ENCODE peak calls at places on chromosome 19, in ten cellular contexts. Z, Q, T, N, W, C, A, J, F and R are unnamed samples.

GRCh38 chr19:17522988-17523872 is 11.8 kb downstream of the PGLS start:
- DNase-seq in W (no peak), T (peak), J (peak), A (peak), Z (no peak), F (peak), Q (no peak), N (peak), C (no peak), R (peak)

GRCh38 chr19:4278010-4278409 is 1.1 kb upstream of the SHD start:
- DNase-seq in J (no peak), T (no peak), Q (no peak), W (no peak), N (no peak), C (no peak), F (no peak), A (no peak), Z (no peak), R (no peak)

GRCh38 chr19:20662421-20663105 is 1.2 kb upstream of the ZNF626 start:
- DNase-seq in C (no peak), J (no peak), Z (no peak), F (no peak), T (no peak), A (no peak), Q (peak), N (no peak), W (no peak), R (no peak)

GRCh38 chr19:27734496-27735220 is 1478.3 kb downstream of the UQCRFS1 start:
- DNase-seq in T (no peak), J (no peak), W (no peak), A (no peak), Q (no peak), N (no peak), C (no peak), F (no peak), Z (no peak), R (no peak)

GRCh38 chr19:53394522-53394973 is 401 bp upstream of the ZNF765 start:
- DNase-seq in Z (no peak), J (peak), N (peak), A (peak), Q (peak), T (peak), W (no peak), C (peak), F (peak), R (peak)

GRCh38 chr19:21482863-21483276 is 22.5 kb upstream of the ZNF429 start:
- DNase-seq in Q (peak), N (no peak), F (peak), C (peak), A (peak), T (peak), J (peak), W (peak), Z (peak), R (peak)

GRCh38 chr19:47587295-47587694 is 14.3 kb upstream of the ZNF541 start:
- DNase-seq in C (no peak), W (no peak), N (no peak), Q (no peak), T (no peak), A (no peak), J (no peak), F (no peak), Z (no peak), R (no peak)

GRCh38 chr19:58409010-58409790 is 751 bp downstream of the ZNF584 start:
- DNase-seq in F (peak), J (peak), Q (peak), N (no peak), C (no peak), T (no peak), Z (peak), W (no peak), A (no peak), R (peak)

GRCh38 chr19:28960986-28961705 is 251.8 kb downstream of the UQCRFS1 start:
- DNase-seq in C (no peak), Q (no peak), T (no peak), N (no peak), Z (no peak), J (no peak), W (no peak), A (no peak), F (no peak), R (no peak)

GRCh38 chr19:2266183-2266993 is 10.2 kb upstream of the JSRP1 start:
- DNase-seq in J (peak), A (peak), Z (no peak), T (peak), Q (peak), N (peak), F (peak), W (no peak), C (peak), R (peak)

GRCh38 chr19:44796701-44797115 is 12.2 kb upstream of the BCAM start:
- DNase-seq in N (no peak), A (peak), T (no peak), J (peak), Z (peak), Q (no peak), C (peak), W (no peak), F (no peak), R (no peak)

GRCh38 chr19:43466793-43467192 is 1.4 kb upstream of the LYPD3 start:
- DNase-seq in J (no peak), W (no peak), Z (no peak), C (no peak), T (no peak), F (no peak), N (no peak), A (no peak), Q (no peak), R (no peak)

GRCh38 chr19:40781140-40781539 is 3.1 kb downstream of the RAB4B start:
- DNase-seq in C (no peak), Z (no peak), Q (no peak), A (no peak), W (no peak), J (no peak), T (no peak), N (no peak), F (no peak), R (no peak)

GRCh38 chr19:19223636-19224035 is 11.9 kb downstream of the NCAN start:
- DNase-seq in F (no peak), W (no peak), N (no peak), C (no peak), T (no peak), Z (no peak), A (no peak), J (no peak), Q (no peak), R (no peak)

GRCh38 chr19:46388311-46389095 is 24.9 kb downstream of the CCDC8 start:
- DNase-seq in Q (no peak), Z (no peak), J (peak), A (no peak), N (no peak), F (no peak), W (no peak), T (no peak), C (no peak), R (peak)

GRCh38 chr19:2415281-2415972 is 12.0 kb downstream of the TIMM13 start:
- DNase-seq in J (no peak), C (no peak), T (no peak), Z (no peak), N (no peak), A (no peak), F (no peak), W (no peak), Q (no peak), R (no peak)

GRCh38 chr19:44643605-44644390 is at the start of gene PVR:
- DNase-seq in T (peak), Q (peak), Z (peak), C (peak), J (peak), W (no peak), A (peak), F (peak), N (no peak), R (peak)

GRCh38 chr19:45130888-45131615 is 29.7 kb downstream of the NKPD1 start:
- DNase-seq in Z (peak), Q (no peak), W (peak), F (no peak), J (no peak), C (no peak), N (no peak), A (peak), T (no peak), R (peak)

GRCh38 chr19:33505168-33505567 is 16.4 kb downstream of the PEPD start:
- DNase-seq in Q (no peak), C (no peak), T (no peak), N (no peak), F (no peak), A (no peak), J (no peak), W (no peak), Z (no peak), R (no peak)

GRCh38 chr19:14450168-14450874 is 17.2 kb downstream of the PKN1 start:
- DNase-seq in F (peak), J (no peak), T (no peak), A (no peak), Z (peak), C (no peak), N (no peak), W (peak), Q (peak), R (peak)

GRCh38 chr19:35109395-35110112 is 6.1 kb upstream of the FXYD3 start:
- DNase-seq in A (peak), F (no peak), W (peak), T (peak), Q (no peak), N (no peak), J (no peak), C (peak), Z (peak), R (no peak)

GRCh38 chr19:45645068-45645630 is 6.0 kb upstream of the EML2 start:
- DNase-seq in T (no peak), F (peak), J (no peak), C (no peak), Z (no peak), W (no peak), Q (no peak), N (no peak), A (no peak), R (no peak)

GRCh38 chr19:7681336-7682174 is 922 bp downstream of the TRAPPC5 start:
- DNase-seq in J (peak), Q (peak), C (peak), W (peak), F (peak), Z (peak), A (peak), T (peak), N (peak), R (peak)

GRCh38 chr19:46579286-46579944 is 21.7 kb upstream of the CALM3 start:
- DNase-seq in W (no peak), A (no peak), Z (peak), Q (no peak), C (no peak), J (no peak), T (no peak), N (no peak), F (no peak), R (no peak)

GRCh38 chr19:2734589-2735288 is 5.1 kb downstream of the SLC39A3 start:
- DNase-seq in W (no peak), Z (no peak), A (no peak), N (no peak), C (no peak), T (no peak), J (no peak), F (peak), Q (no peak), R (no peak)

GRCh38 chr19:33703438-33703750 is 81.6 kb downstream of the CHST8 start:
- DNase-seq in Z (no peak), A (no peak), F (no peak), J (no peak), N (no peak), T (no peak), C (no peak), W (no peak), Q (no peak), R (no peak)

GRCh38 chr19:30174357-30174645 is 197.9 kb upstream of the ZNF536 start:
- DNase-seq in Q (no peak), C (no peak), Z (no peak), F (no peak), A (no peak), T (no peak), J (no peak), W (no peak), N (no peak), R (no peak)

GRCh38 chr19:40625406-40626120 is 24.4 kb downstream of the LTBP4 start:
- DNase-seq in Z (no peak), J (no peak), N (no peak), C (no peak), A (no peak), Q (no peak), F (no peak), T (no peak), W (no peak), R (no peak)

GRCh38 chr19:57830071-57830602 is at the start of gene ZNF587B:
- DNase-seq in Z (peak), T (peak), W (peak), J (peak), Q (peak), A (peak), F (peak), N (peak), C (peak), R (peak)

GRCh38 chr19:35822579-35822978 is 9.9 kb upstream of the PRODH2 start:
- DNase-seq in Q (no peak), F (peak), N (no peak), W (no peak), T (no peak), Z (peak), J (no peak), C (no peak), A (no peak), R (no peak)

GRCh38 chr19:5293607-5294089 is 47.0 kb downstream of the PTPRS start:
- DNase-seq in C (peak), T (no peak), Q (peak), J (no peak), W (no peak), Z (no peak), F (no peak), N (no peak), A (peak), R (peak)

GRCh38 chr19:2351591-2351990 is 8.5 kb upstream of the TMPRSS9 start:
- DNase-seq in W (no peak), J (no peak), F (no peak), Z (no peak), C (no peak), Q (no peak), N (no peak), T (no peak), A (no peak), R (no peak)

GRCh38 chr19:30276312-30276884 is 95.8 kb upstream of the ZNF536 start:
- DNase-seq in C (no peak), Z (no peak), N (no peak), W (no peak), Q (no peak), T (no peak), J (no peak), F (no peak), A (no peak), R (no peak)

GRCh38 chr19:34017024-34017423 is 155.3 kb upstream of the LSM14A start:
- DNase-seq in Z (peak), C (no peak), N (no peak), W (peak), F (no peak), T (no peak), A (no peak), Q (no peak), J (no peak), R (no peak)

GRCh38 chr19:28878862-28879566 is 333.9 kb downstream of the UQCRFS1 start:
- DNase-seq in Q (peak), A (peak), Z (peak), J (peak), C (peak), F (peak), T (peak), N (peak), W (peak), R (peak)

GRCh38 chr19:5356428-5356827 is 15.8 kb upstream of the PTPRS start:
- DNase-seq in Z (no peak), A (no peak), Q (no peak), J (peak), T (no peak), W (no peak), C (no peak), N (no peak), F (no peak), R (no peak)

GRCh38 chr19:56740478-56740877 is 68.9 kb upstream of the ZNF835 start:
- DNase-seq in Q (no peak), N (no peak), J (no peak), Z (no peak), A (no peak), T (no peak), W (no peak), C (no peak), F (no peak), R (no peak)

GRCh38 chr19:35592226-35592625 is 6.3 kb downstream of the PMIS2 start:
- DNase-seq in Z (peak), A (peak), Q (no peak), J (no peak), W (peak), C (no peak), N (no peak), F (peak), T (no peak), R (peak)

GRCh38 chr19:34172661-34173144 is 399 bp downstream of the LSM14A start:
- DNase-seq in A (no peak), Z (no peak), T (peak), C (no peak), Q (no peak), N (no peak), F (no peak), W (no peak), J (no peak), R (peak)

GRCh38 chr19:33864311-33864850 is 67.7 kb downstream of the KCTD15 start:
- DNase-seq in Q (no peak), C (no peak), N (peak), T (peak), Z (no peak), A (peak), W (no peak), F (no peak), J (no peak), R (peak)

DNA sequence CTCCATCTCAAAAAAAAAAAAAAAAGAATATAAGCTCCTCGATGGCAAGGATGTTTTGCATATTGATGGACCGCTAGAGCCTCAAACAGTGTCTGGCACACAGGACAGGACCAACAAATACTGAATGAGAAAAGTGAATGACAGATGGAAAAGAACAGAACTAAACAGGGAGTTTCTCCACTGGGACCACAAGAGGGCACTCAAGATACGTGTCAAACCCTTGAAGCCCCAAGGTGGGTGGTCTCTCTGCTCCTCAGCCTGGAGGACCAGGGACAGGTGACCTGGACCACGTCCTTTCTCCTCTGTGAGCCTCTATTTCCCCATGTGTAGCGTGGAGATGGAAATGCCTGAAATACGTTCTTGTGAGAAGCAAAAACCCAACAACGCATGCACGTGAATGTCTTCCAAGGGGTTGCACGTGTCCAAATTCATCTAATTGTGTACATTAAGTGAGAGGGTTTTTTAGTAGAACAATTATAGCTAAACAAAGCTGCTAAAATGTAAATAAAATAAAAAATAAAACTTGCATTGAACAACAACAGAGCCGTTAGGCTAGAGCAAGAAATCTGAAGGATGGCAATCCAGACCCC is 5.7 kb upstream of the CDC42EP5 start:
- DNase-seq in C (no peak), Q (no peak), W (peak), F (peak), T (no peak), Z (peak), J (no peak), A (no peak), N (no peak), R (no peak)
- TF ChIP-seq CTCF in C (peak), Q (no peak), W (peak), F (peak), T (peak), Z (peak), J (peak), A (no peak), N (no peak), R (peak)

DNA sequence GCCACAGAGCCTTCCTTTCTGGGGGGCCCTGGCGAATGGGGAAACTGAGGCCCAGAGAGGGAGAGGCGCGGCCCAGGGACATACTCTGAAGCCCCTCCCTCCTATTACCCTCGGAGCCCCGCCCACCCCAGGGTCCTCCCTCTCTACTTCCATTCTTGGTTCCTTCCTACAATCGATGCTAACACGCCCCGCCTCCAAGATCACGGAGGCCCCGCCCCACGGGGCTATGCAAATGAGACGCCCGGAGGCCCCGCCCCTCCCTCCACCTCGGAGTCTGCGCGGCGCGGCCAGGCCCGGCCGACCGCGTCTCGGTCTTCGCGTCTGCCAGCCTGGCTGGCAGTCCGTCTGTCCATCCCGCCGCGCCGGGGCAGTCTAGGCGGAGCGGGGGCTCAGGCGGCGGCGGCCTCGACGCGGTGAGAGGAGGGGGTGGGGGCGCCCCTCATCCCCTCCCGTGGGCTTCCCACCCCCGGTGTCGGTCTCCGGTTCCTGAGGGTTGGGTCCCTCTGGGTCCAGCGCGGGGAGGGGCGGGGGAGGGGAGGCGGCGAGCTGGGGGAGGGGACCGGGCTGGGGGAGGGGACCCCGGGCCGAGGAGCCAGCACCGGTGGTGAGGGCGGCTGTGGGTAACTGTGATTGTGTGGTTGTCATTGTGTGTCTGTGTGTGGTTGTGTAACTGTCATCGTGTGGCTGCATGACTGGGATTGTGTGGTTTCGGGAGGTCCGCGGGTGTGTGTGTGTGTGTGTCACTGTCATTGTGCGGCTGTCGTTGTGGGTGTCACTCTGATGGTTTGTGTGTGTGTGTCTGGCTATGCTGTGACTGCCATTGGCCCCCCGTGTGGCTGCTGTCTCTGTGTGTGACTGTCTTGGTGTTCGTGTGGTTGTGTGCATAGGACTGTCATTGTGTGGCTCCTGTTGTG is at the start of gene PLPPR2:
- DNase-seq in Q (peak), T (peak), A (peak), Z (peak), C (peak), F (peak), J (peak), W (peak), N (peak), R (peak)
- TF ChIP-seq POLR2A in Q (peak), T (peak), A (no peak), Z (peak), C (no peak), F (no peak), J (peak), W (peak), N (no peak), R (peak)

GRCh38 chr19:49553451-49554271 is 25.9 kb downstream of the RCN3 start:
- DNase-seq in T (peak), F (no peak), N (peak), C (no peak), J (no peak), W (no peak), A (peak), Z (no peak), Q (no peak), R (no peak)
- H3K4me3 ChIP-seq in T (no peak), F (no peak), N (no peak), C (no peak), J (no peak), W (no peak), A (no peak), Z (no peak), Q (no peak), R (no peak)

DNA sequence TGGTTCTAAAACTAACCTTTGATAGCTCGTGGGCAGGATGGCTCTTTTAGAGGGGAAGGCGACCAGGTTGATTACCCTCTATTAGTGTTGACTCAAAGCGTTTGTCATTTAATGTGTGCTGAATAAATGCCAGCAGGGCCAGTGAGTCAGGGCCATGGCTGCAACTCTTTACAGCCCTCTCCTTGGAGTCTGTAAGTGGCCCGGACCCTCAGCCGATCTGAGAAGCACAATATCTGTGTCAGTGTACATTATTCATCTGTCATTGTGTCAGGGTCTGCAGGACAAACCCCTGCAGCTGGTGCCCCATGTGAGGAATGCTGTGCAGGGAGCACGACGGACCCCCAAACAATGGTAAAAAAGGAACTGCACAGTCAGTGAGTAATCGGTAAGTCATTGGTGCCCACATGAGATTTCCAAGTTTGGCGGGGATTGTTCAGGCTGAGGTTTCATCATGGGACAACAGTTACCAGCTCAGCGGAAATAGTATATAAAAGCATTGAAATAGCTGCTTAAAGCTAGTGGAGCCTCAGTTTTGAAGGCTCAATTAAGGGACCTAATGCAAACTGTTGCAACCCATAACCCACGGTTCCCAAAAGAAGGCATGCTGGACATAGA is 139.1 kb downstream of the ZNF675 start:
- DNase-seq in W (no peak), T (no peak), A (no peak), N (no peak), Z (no peak), J (no peak), Q (no peak), C (no peak), F (no peak), R (no peak)
- TF ChIP-seq CTCF in W (no peak), T (no peak), A (no peak), N (no peak), Z (no peak), J (no peak), Q (no peak), C (no peak), F (no peak), R (no peak)